ENCODE peak calls at places on chromosomes 6 and 20, in nine cellular contexts. E is MG63, I is GM23338, X is heart right ventricle, D is neuronal stem cell, K is GM23248, G is IMR-90, Y is mesendoderm, F is right lobe of liver. L is an unnamed sample.
A peak's percentile ranks its signal among the peaks of the same experiment; 100 is the strongest.

GRCh38 chr6:130928158-130928917 is 101.1 kb downstream of the SMLR1 start:
- DNase-seq in K (no peak), D (no peak), F (no peak), I (no peak), G (no peak), X (no peak), E (no peak), Y (no peak), L (no peak)

GRCh38 chr20:18103497-18103896 is 34.2 kb upstream of the KAT14 start:
- DNase-seq in D (no peak), Y (peak; percentile 66), X (no peak), K (no peak), G (no peak), E (no peak), F (no peak), I (no peak), L (no peak)

GRCh38 chr20:48732081-48732829 is 95.5 kb downstream of the PREX1 start:
- DNase-seq in X (no peak), Y (no peak), K (no peak), G (no peak), D (no peak), I (no peak), F (no peak), E (no peak), L (no peak)

GRCh38 chr6:17580518-17581048 is 19.5 kb upstream of the FAM8A1 start:
- DNase-seq in Y (no peak), I (peak; percentile 79), G (no peak), E (peak; percentile 32), D (no peak), K (peak; percentile 75), F (no peak), X (no peak), L (peak; percentile 25)

GRCh38 chr20:1440024-1440423 is 26.6 kb downstream of the NSFL1C start:
- DNase-seq in K (peak; percentile 51), X (no peak), F (no peak), E (no peak), Y (peak; percentile 85), G (peak; percentile 12), I (peak; percentile 85), D (no peak), L (no peak)

GRCh38 chr6:91653324-91653723 is 1066.5 kb upstream of the MAP3K7 start:
- DNase-seq in E (no peak), G (no peak), X (no peak), D (no peak), I (no peak), K (no peak), Y (no peak), F (no peak), L (no peak)

GRCh38 chr20:41299899-41300298 is 17.6 kb downstream of the ZHX3 start:
- DNase-seq in G (no peak), F (no peak), I (no peak), D (no peak), Y (no peak), X (no peak), E (no peak), K (peak; percentile 74), L (peak; percentile 33)

GRCh38 chr20:60921021-60921622 is 330.9 kb upstream of the CDH4 start:
- DNase-seq in Y (peak; percentile 7), K (no peak), I (peak; percentile 21), F (no peak), G (peak; percentile 8), X (peak; percentile 29), D (no peak), E (peak; percentile 38), L (no peak)

GRCh38 chr20:36768768-36769430 is 4.7 kb downstream of the DSN1 start:
- DNase-seq in I (no peak), E (no peak), K (peak; percentile 67), X (no peak), D (no peak), Y (no peak), G (peak; percentile 51), F (no peak), L (no peak)

GRCh38 chr6:162964703-162965140 is 236.9 kb downstream of the PACRG start:
- DNase-seq in X (peak; percentile 51), E (peak; percentile 98), D (no peak), K (peak; percentile 96), Y (no peak), F (no peak), G (peak; percentile 99), I (no peak), L (peak; percentile 99)

GRCh38 chr20:43914697-43915208 is at the start of gene TOX2:
- DNase-seq in X (no peak), D (no peak), K (peak; percentile 73), I (peak; percentile 55), G (no peak), Y (peak; percentile 24), E (peak; percentile 65), F (no peak), L (no peak)

GRCh38 chr20:48618631-48619030 is 209.2 kb downstream of the PREX1 start:
- DNase-seq in Y (no peak), D (no peak), G (no peak), F (peak; percentile 35), X (no peak), I (no peak), E (no peak), K (no peak), L (no peak)

GRCh38 chr6:42369568-42369967 is 82.2 kb downstream of the TRERF1 start:
- DNase-seq in G (no peak), I (peak; percentile 27), K (no peak), F (no peak), D (no peak), Y (no peak), E (no peak), X (no peak), L (no peak)

GRCh38 chr6:30358340-30358679 is 13.4 kb downstream of the RPP21 start:
- DNase-seq in D (no peak), K (peak; percentile 3), I (peak; percentile 25), F (no peak), Y (peak; percentile 31), X (no peak), G (peak; percentile 6), E (no peak), L (no peak)

GRCh38 chr6:30360139-30360538 is 15.2 kb downstream of the RPP21 start:
- DNase-seq in Y (no peak), I (peak; percentile 24), F (no peak), K (peak; percentile 9), D (no peak), G (no peak), X (no peak), E (no peak), L (no peak)

GRCh38 chr6:30359276-30359675 is 14.3 kb downstream of the RPP21 start:
- DNase-seq in I (no peak), K (no peak), E (no peak), F (no peak), D (no peak), X (no peak), G (no peak), Y (peak; percentile 57), L (no peak)

GRCh38 chr6:30356519-30356918 is 11.6 kb downstream of the RPP21 start:
- DNase-seq in D (no peak), I (no peak), E (no peak), X (no peak), Y (no peak), G (no peak), K (no peak), F (no peak), L (no peak)

DNA sequence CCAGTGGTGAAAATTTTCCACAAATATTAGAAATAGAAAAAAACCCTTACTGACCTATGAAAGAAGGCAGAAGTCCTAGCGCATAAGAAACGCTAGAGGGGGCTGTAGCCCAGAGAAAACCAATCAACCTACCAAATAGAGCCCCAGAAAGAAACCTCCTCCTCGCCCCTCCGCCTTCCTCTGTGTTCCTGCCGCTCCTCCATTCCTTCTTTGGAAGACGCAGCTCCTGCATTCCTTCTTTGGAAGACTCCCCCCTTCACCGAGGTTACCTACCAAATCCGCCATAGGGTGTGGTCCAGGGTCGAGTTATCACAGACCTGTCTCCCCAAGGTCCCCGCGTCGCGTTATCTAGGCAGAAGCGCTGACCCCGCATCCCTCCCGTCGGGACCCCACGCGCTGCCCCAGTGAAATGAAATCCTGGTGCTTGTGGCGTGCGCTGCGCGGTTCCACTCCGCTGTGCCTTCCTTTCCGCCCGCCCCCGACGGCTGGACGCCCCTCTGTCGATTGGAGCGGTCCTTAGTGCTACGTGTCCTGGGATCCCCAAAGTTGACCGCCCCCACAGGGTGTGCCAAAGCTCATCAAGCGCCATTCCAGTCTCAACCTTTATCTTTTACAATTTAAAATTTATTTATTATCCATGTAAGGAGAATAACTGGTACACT is 12.9 kb downstream of the RPP21 start:
- DNase-seq in G (peak; percentile 74), Y (peak; percentile 94), I (peak; percentile 96), D (peak; percentile 80), F (no peak), E (peak; percentile 37), K (peak; percentile 82), X (peak; percentile 31), L (peak; percentile 80)
- H3K4me3 ChIP-seq in G (peak overlapping the region; percentile 38), Y (peak overlapping the region; percentile 59), I (peak overlapping the region; percentile 61), D (peak overlapping the region; percentile 22), F (no peak overlapping the region), E (no peak overlapping the region), K (peak overlapping the region; percentile 69), X (peak overlapping the region; percentile 22), L (peak overlapping the region; percentile 56)

DNA sequence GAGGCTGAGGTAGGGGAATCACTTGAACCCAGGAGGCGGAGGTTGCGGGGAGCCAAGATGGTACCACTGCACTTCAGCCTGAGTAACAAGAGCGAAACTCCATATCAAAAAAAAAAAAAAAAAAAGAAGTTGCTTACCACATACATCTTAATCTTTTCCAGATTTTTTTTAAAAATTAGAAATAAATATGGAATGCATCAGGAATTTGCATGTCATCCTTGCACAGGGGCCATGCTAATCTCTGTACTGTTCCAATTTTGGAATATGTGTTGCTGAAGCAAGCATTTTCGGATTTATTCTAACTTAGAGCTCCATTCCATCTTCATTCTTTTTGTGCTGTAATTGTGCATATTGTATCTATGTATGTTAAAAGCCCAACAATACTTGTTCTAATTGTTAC is 62.5 kb downstream of the TRPC4AP start:
- DNase-seq in E (no peak), I (no peak), X (no peak), F (no peak), Y (no peak), G (no peak), K (no peak), D (no peak), L (no peak)
- H3K36me3 ChIP-seq in E (peaks cover 68% of the 10 kb centered on the region), I (peaks cover 28% of the 10 kb centered on the region), X (peaks cover 99% of the 10 kb centered on the region), F (peaks cover 43% of the 10 kb centered on the region), Y (peaks cover 4% of the 10 kb centered on the region), G (peaks cover 38% of the 10 kb centered on the region), K (peaks cover 60% of the 10 kb centered on the region), D (peaks cover 88% of the 10 kb centered on the region), L (peaks cover 43% of the 10 kb centered on the region)

GRCh38 chr6:56245903-56246351 is 1.5 kb downstream of the COL21A1 start:
- DNase-seq in D (no peak), F (no peak), X (no peak), E (no peak), G (peak; percentile 16), I (no peak), Y (no peak), K (no peak), L (no peak)
- H3K4me3 ChIP-seq in D (no peak overlapping the region), F (no peak overlapping the region), X (peak overlapping the region; percentile 55), E (no peak overlapping the region), G (no peak overlapping the region), I (peak overlapping the region; percentile 60), Y (no peak overlapping the region), K (no peak overlapping the region), L (no peak overlapping the region)

DNA sequence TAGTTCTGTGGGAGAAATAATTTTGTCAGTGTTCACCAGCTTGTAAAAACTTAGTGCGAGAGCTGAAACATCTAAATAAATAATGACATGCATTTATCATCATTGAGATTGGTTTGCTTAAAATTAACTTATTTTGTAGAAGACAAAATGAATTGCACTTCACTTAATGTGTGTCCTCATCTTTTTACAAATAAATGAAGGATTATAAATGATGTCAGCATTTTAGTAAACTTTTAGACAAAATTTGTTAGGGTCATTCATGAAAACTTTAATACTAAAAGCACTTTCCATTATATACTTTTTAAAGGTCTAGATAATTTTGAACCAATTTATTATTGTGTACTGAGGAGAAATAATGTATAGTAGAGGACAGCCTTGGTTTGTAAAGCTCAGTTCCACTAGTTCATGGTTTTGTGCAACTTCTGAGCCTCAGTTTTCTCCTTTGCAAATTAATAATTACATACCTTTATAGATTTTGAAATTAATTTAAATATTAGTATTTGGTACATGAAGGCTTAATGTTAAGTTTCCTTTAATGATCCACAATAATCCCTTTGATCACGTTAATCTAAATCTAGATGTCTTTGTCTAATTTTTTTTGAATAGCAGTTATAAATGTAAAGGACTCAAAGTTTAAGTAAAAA is 9.2 kb downstream of the LOC128125822 start:
- DNase-seq in F (no peak), X (no peak), K (no peak), I (no peak), D (no peak), Y (no peak), E (no peak), G (no peak), L (no peak)
- H3K36me3 ChIP-seq in F (peaks cover 68% of the 10 kb centered on the region), X (peaks cover 68% of the 10 kb centered on the region), K (peaks cover 70% of the 10 kb centered on the region), I (peaks cover 51% of the 10 kb centered on the region), D (peaks cover 71% of the 10 kb centered on the region), Y (no peaks in the 10 kb centered on the region), E (peaks cover 48% of the 10 kb centered on the region), G (peaks cover 33% of the 10 kb centered on the region), L (peaks cover 51% of the 10 kb centered on the region)

L was measured in brain microvascular endothelial cell.